ENCODE peak calls at places on chromosomes 6 and 20, in ten cellular contexts. D is pancreas; C is neuronal stem cell; J is MM.1S; E is CD8-positive, alpha-beta memory T cell; N is right lobe of liver; U is left lung; Z is left ventricle myocardium inferior; A is IMR-90; K is hepatocyte. I is an unnamed sample.

GRCh38 chr6:118894425-118895240 is 681 bp downstream of the ASF1A start:
- DNase-seq in U (peak; percentile 92), K (peak; percentile 74), D (peak; percentile 66), C (peak; percentile 51), Z (peak; percentile 72), N (peak; percentile 78), A (peak; percentile 66), E (peak; percentile 72), J (peak; percentile 53), I (peak; percentile 58)

GRCh38 chr6:130324657-130325056 is 41.2 kb upstream of the TMEM200A start:
- DNase-seq in D (no peak), K (no peak), C (no peak), J (no peak), U (no peak), A (peak; percentile 83), E (no peak), Z (no peak), N (no peak), I (no peak)

GRCh38 chr6:41583576-41583975 is 37.4 kb downstream of the FOXP4 start:
- DNase-seq in A (no peak), Z (no peak), N (no peak), J (no peak), E (no peak), K (no peak), U (no peak), C (no peak), D (no peak), I (no peak)

GRCh38 chr20:10861619-10862018 is 187.8 kb upstream of the JAG1 start:
- DNase-seq in A (no peak), Z (no peak), J (no peak), E (no peak), C (no peak), N (no peak), U (no peak), D (peak; percentile 51), K (no peak), I (no peak)

GRCh38 chr20:41476446-41476845 is 109.8 kb upstream of the EMILIN3 start:
- DNase-seq in C (no peak), U (no peak), K (no peak), J (no peak), Z (no peak), A (no peak), E (no peak), N (no peak), D (no peak), I (no peak)

GRCh38 chr6:105207524-105208269 is 27.9 kb upstream of the POPDC3 start:
- DNase-seq in D (no peak), K (no peak), N (no peak), A (peak; percentile 73), E (no peak), Z (no peak), J (no peak), U (no peak), C (no peak), I (no peak)

GRCh38 chr6:55977959-55978358 is 102.6 kb upstream of the BMP5 start:
- DNase-seq in J (no peak), N (no peak), A (no peak), C (no peak), E (no peak), U (no peak), K (no peak), D (no peak), Z (no peak), I (no peak)

GRCh38 chr20:33944914-33945313 is 48.8 kb upstream of the RALY start:
- DNase-seq in A (no peak), D (no peak), K (no peak), U (no peak), E (no peak), Z (no peak), C (no peak), N (no peak), J (no peak), I (no peak)

GRCh38 chr6:131950767-131951575 is at the start of gene CCN2:
- DNase-seq in Z (peak; percentile 77), U (peak; percentile 87), C (peak; percentile 96), J (peak; percentile 54), D (peak; percentile 67), A (peak; percentile 100), N (peak; percentile 85), E (no peak), K (peak; percentile 92), I (no peak)

GRCh38 chr20:24406761-24407550 is 62.5 kb upstream of the SYNDIG1 start:
- DNase-seq in J (no peak), D (no peak), E (no peak), N (no peak), A (no peak), K (no peak), C (no peak), Z (no peak), U (no peak), I (no peak)

GRCh38 chr6:89475634-89476033 is 42.7 kb downstream of the ANKRD6 start:
- DNase-seq in Z (no peak), J (peak; percentile 49), K (no peak), D (no peak), U (no peak), E (peak; percentile 5), N (no peak), C (no peak), A (no peak), I (no peak)

GRCh38 chr6:7132398-7132797 is 24.6 kb downstream of the RREB1 start:
- DNase-seq in K (no peak), D (no peak), E (no peak), U (no peak), C (no peak), N (no peak), J (no peak), Z (no peak), A (no peak), I (no peak)

GRCh38 chr20:60952861-60953260 is 299.2 kb upstream of the CDH4 start:
- DNase-seq in E (no peak), K (no peak), A (no peak), D (no peak), J (no peak), N (no peak), Z (no peak), C (no peak), U (no peak), I (no peak)

GRCh38 chr6:150334790-150335783 is 33.7 kb upstream of the IYD start:
- DNase-seq in D (peak; percentile 24), E (peak; percentile 39), C (peak; percentile 56), A (peak; percentile 82), K (peak; percentile 78), U (no peak), N (no peak), J (peak; percentile 9), Z (no peak), I (no peak)

GRCh38 chr6:28766426-28766825 is 157.4 kb downstream of the TRIM27 start:
- DNase-seq in A (no peak), U (no peak), N (no peak), E (no peak), Z (no peak), J (no peak), D (no peak), K (no peak), C (no peak), I (no peak)

DNA sequence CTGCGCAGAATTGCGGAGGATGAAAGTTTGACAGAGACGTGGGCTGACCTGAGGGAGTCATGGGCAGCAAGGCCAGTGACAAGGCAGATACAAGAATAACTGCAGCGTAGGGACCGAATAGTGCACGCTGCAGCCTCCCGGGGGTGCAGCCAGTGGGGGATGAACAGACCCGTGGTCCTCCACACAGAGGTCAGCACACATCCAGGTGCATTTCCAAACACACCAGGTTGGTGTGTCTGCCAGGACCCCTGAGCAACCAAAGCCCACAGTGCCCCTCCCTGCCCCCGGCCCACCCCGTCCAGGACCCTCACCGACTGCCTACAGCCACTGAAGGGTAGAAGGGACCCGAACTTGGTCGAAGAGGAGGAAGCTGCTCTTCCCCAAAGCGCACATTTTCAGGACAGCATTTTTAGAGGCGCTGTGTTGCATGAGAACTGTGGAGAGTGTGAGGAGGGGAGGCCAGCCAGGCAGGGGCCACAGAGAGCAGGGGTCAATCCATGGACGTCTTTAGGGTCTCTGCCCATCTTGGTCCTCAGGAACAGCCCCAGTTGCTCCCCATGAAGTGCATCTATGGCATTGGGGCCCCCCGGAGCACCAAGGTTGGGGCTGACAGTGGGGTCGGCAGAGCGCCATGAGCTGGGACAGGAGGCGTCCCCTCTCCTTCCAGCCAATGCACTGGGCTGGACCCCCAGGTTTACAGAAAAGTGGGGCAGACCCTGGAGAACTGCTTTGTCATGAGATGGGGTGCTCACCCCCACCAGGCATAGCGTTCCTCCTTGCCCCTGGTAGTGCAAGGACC is 157.8 kb upstream of the AFDN start:
- DNase-seq in Z (no peak), C (no peak), U (no peak), D (no peak), E (no peak), N (no peak), K (no peak), J (no peak), A (no peak), I (no peak)
- H3K9me3 ChIP-seq in Z (no peaks in the 10 kb centered on the region), C (no peaks in the 10 kb centered on the region), U (no peaks in the 10 kb centered on the region), D (no peaks in the 10 kb centered on the region), E (no peaks in the 10 kb centered on the region), N (no peaks in the 10 kb centered on the region), K (no peaks in the 10 kb centered on the region), J (no peaks in the 10 kb centered on the region), A (peaks cover 71% of the 10 kb centered on the region), I (no peaks in the 10 kb centered on the region)

DNA sequence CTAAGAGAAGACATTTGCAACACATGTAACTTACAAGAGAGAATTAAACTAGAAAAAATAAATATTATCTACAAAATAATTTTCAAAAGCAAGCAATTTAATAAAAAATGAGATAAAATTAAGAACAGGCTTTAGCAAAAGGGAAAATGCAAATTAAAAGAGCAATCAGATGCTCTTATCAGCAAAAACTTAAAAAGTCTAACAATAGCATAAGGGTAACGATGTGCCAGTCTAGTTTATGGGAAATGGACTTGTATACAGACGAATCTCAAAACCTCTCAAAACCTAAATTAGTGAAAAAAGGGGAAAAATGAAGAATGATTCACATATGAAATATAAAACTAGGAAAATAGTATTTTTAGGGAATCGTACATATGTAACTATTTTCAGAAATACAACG is 1.1 kb upstream of the MANEA start:
- DNase-seq in K (no peak), D (no peak), J (no peak), Z (no peak), E (no peak), U (no peak), N (no peak), C (no peak), A (no peak), I (no peak)
- H3K9me3 ChIP-seq in K (no peaks in the 10 kb centered on the region), D (no peaks in the 10 kb centered on the region), J (no peaks in the 10 kb centered on the region), Z (no peaks in the 10 kb centered on the region), E (no peaks in the 10 kb centered on the region), U (no peaks in the 10 kb centered on the region), N (no peaks in the 10 kb centered on the region), C (no peaks in the 10 kb centered on the region), A (no peaks in the 10 kb centered on the region), I (no peaks in the 10 kb centered on the region)

DNA sequence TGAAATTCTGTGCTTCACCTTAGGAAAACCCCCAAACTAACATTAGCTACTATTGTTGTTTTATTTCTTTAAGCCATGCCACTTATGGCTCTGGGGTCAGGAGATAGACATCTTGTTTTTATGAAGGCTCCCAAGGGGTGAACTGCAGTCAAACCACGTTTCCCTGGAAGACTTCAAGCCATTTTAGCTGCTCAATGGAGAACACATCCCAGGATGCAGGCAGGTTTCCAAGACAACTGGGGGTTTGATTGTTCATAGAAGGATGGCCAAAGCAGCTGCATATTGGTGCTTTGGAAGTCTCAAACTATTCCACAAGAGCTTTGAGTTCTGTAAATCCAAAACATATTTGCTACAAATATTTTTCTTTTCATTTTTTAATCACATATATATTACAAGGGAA is 818.0 kb downstream of the MAFB start:
- DNase-seq in J (no peak), D (no peak), C (no peak), E (no peak), N (no peak), Z (no peak), U (no peak), K (no peak), A (no peak), I (no peak)
- H3K9me3 ChIP-seq in J (no peaks in the 10 kb centered on the region), D (no peaks in the 10 kb centered on the region), C (no peaks in the 10 kb centered on the region), E (no peaks in the 10 kb centered on the region), N (no peaks in the 10 kb centered on the region), Z (no peaks in the 10 kb centered on the region), U (no peaks in the 10 kb centered on the region), K (no peaks in the 10 kb centered on the region), A (no peaks in the 10 kb centered on the region), I (no peaks in the 10 kb centered on the region)

GRCh38 chr20:56271974-56272373 is 23.4 kb downstream of the MC3R start:
- DNase-seq in D (no peak), N (no peak), Z (no peak), K (no peak), E (no peak), J (no peak), U (no peak), A (no peak), C (no peak), I (no peak)
- H3K9me3 ChIP-seq in D (no peaks in the 10 kb centered on the region), N (no peaks in the 10 kb centered on the region), Z (peaks cover 2% of the 10 kb centered on the region), K (no peaks in the 10 kb centered on the region), E (no peaks in the 10 kb centered on the region), J (no peaks in the 10 kb centered on the region), U (no peaks in the 10 kb centered on the region), A (peaks cover 6% of the 10 kb centered on the region), C (no peaks in the 10 kb centered on the region), I (no peaks in the 10 kb centered on the region)